ENCODE peak calls at places on chromosome 5, in eight cellular contexts. I is stimulated activated CD4-positive, alpha-beta T cell treated with anti-CD3 and anti-CD28 coated beads, Interleukin-1b, Interleukin-23, amount 100 ng/mL, for 1 hour; O is germinal center; H is substantia nigra; A is HT1080; M is right lobe of liver; G is ovary; D is glutamatergic neuron. J is an unnamed sample.

GRCh38 chr5:125394661-125395280 is 648.3 kb upstream of the ZNF608 start:
- DNase-seq in I (no peak), O (no peak), H (no peak), A (peak), M (no peak), G (no peak), D (no peak), J (no peak)

GRCh38 chr5:142107729-142108431 is 699 bp upstream of the NDFIP1 start:
- DNase-seq in I (no peak), O (no peak), H (no peak), A (no peak), M (no peak), G (no peak), D (no peak), J (no peak)

GRCh38 chr5:164289526-164289925 is 784.1 kb downstream of the MAT2B start:
- DNase-seq in I (no peak), O (no peak), H (no peak), A (peak), M (no peak), G (no peak), D (no peak), J (no peak)

GRCh38 chr5:120256376-120256775 is 207.7 kb upstream of the PRR16 start:
- DNase-seq in I (no peak), O (no peak), H (no peak), A (no peak), M (no peak), G (no peak), D (no peak), J (no peak)

GRCh38 chr5:129243058-129243457 is 148.5 kb downstream of the ISOC1 start:
- DNase-seq in I (no peak), O (no peak), H (no peak), A (no peak), M (no peak), G (no peak), D (no peak), J (no peak)

GRCh38 chr5:138439537-138440225 is 824 bp downstream of the REEP2 start:
- DNase-seq in I (no peak), O (no peak), H (no peak), A (no peak), M (no peak), G (peak), D (peak), J (no peak)

GRCh38 chr5:173495225-173495904 is 121.1 kb downstream of the BOD1 start:
- DNase-seq in I (no peak), O (no peak), H (no peak), A (no peak), M (no peak), G (no peak), D (no peak), J (no peak)

GRCh38 chr5:107548477-107548876 is 122.3 kb downstream of the EFNA5 start:
- DNase-seq in I (no peak), O (no peak), H (no peak), A (no peak), M (no peak), G (no peak), D (no peak), J (no peak)

GRCh38 chr5:69414885-69415583 is at the start of gene MARVELD2:
- DNase-seq in I (peak), O (peak), H (peak), A (no peak), M (peak), G (peak), D (peak), J (peak)

J was measured in stimulated activated naive CD4-positive, alpha-beta T cell treated with Interleukin-2 at 50 U/mL for 16 hours.